ENCODE peak calls at places on chromosome 4, in six cellular contexts. One of them, this sample, is unnamed.

GRCh38 chr4:6663596-6664393 is 23.3 kb downstream of the MRFAP1 start:
- DNase-seq in K562: no peak
- DNase-seq in GM12878: no peak
- DNase-seq in H1: no peak
- DNase-seq in HCT116: no peak
- DNase-seq in HepG2: no peak
- DNase-seq in this sample: no peak

GRCh38 chr4:68218044-68218443 is 27.4 kb downstream of the TMPRSS11B start:
- DNase-seq in H1: no peak
- DNase-seq in HepG2: no peak
- DNase-seq in HCT116: no peak
- DNase-seq in K562: no peak
- DNase-seq in GM12878: no peak
- DNase-seq in this sample: no peak

GRCh38 chr4:41507292-41507933 is 30.5 kb upstream of the LIMCH1 start:
- DNase-seq in H1: no peak
- DNase-seq in GM12878: no peak
- DNase-seq in HCT116: no peak
- DNase-seq in HepG2: no peak
- DNase-seq in K562: no peak
- DNase-seq in this sample: no peak

GRCh38 chr4:122500852-122501501 is 44.5 kb upstream of the IL2 start:
- DNase-seq in GM12878: no peak
- DNase-seq in H1: no peak
- DNase-seq in K562: peak; percentile 30
- DNase-seq in HCT116: no peak
- DNase-seq in HepG2: no peak
- DNase-seq in this sample: no peak

GRCh38 chr4:160136021-160136420 is 1033.1 kb downstream of the RAPGEF2 start:
- DNase-seq in H1: no peak
- DNase-seq in K562: no peak
- DNase-seq in HepG2: no peak
- DNase-seq in GM12878: no peak
- DNase-seq in HCT116: no peak
- DNase-seq in this sample: no peak

GRCh38 chr4:23237771-23238170 is 545.0 kb downstream of the GBA3 start:
- DNase-seq in K562: no peak
- DNase-seq in HCT116: no peak
- DNase-seq in HepG2: no peak
- DNase-seq in H1: no peak
- DNase-seq in GM12878: no peak
- DNase-seq in this sample: no peak

GRCh38 chr4:2832981-2833670 is 10.5 kb upstream of the ADD1 start:
- DNase-seq in HCT116: no peak
- DNase-seq in HepG2: no peak
- DNase-seq in H1: no peak
- DNase-seq in GM12878: no peak
- DNase-seq in K562: no peak
- DNase-seq in this sample: no peak

GRCh38 chr4:96305030-96305429 is 465.1 kb downstream of the PDHA2 start:
- DNase-seq in GM12878: no peak
- DNase-seq in HCT116: no peak
- DNase-seq in K562: no peak
- DNase-seq in HepG2: no peak
- DNase-seq in H1: no peak
- DNase-seq in this sample: no peak

GRCh38 chr4:174946246-174946645 is 28.1 kb downstream of the ADAM29 start:
- DNase-seq in HCT116: no peak
- DNase-seq in HepG2: no peak
- DNase-seq in K562: no peak
- DNase-seq in H1: no peak
- DNase-seq in GM12878: no peak
- DNase-seq in this sample: no peak

GRCh38 chr4:112956458-112956857 is 93.0 kb upstream of the ANK2 start:
- DNase-seq in H1: no peak
- DNase-seq in HCT116: no peak
- DNase-seq in HepG2: no peak
- DNase-seq in GM12878: no peak
- DNase-seq in K562: no peak
- DNase-seq in this sample: no peak

DNA sequence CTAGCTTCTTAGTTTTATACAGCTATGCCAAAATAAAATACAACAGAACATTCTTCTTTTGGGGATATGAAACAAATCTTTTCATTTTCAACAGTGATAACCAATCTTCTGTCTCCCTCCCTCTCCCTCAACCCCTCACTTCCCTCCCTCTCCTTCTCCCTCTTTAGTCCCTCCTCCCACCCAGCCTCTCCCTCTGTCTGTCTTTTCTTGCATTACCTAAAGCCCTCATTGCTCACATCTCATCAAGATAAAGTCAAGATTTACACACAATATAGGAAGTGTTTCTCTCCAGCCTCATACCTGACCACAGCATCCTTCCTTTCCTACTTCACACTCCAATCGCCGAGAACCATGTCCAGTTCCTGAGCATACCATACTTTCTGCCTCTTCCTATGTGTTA is 190.3 kb downstream of the SHROOM3 start:
- DNase-seq in HCT116: no peak
- DNase-seq in HepG2: no peak
- DNase-seq in K562: no peak
- DNase-seq in H1: no peak
- DNase-seq in GM12878: no peak
- DNase-seq in this sample: no peak
- TF ChIP-seq ZNF274 in HCT116: no peak
- TF ChIP-seq ZNF274 in HepG2: no peak
- TF ChIP-seq ZNF274 in K562: no peak
- TF ChIP-seq ZNF274 in H1: no peak
- TF ChIP-seq ZNF274 in GM12878: no peak
- TF ChIP-seq ZNF274 in this sample: no peak

GRCh38 chr4:185470503-185471195 is 884 bp downstream of the CCDC110 start:
- DNase-seq in HCT116: peak; percentile 19
- DNase-seq in HepG2: peak; percentile 4
- DNase-seq in K562: no peak
- DNase-seq in GM12878: no peak
- DNase-seq in H1: no peak
- DNase-seq in this sample: no peak
- H3K9ac ChIP-seq in HCT116: peak overlapping the region; percentile 62
- H3K9ac ChIP-seq in HepG2: no peak overlapping the region
- H3K9ac ChIP-seq in K562: peak overlapping the region; percentile 91
- H3K9ac ChIP-seq in GM12878: peak overlapping the region; percentile 40
- H3K9ac ChIP-seq in H1: no peak overlapping the region
- H3K9ac ChIP-seq in this sample: peak overlapping the region; percentile 56

DNA sequence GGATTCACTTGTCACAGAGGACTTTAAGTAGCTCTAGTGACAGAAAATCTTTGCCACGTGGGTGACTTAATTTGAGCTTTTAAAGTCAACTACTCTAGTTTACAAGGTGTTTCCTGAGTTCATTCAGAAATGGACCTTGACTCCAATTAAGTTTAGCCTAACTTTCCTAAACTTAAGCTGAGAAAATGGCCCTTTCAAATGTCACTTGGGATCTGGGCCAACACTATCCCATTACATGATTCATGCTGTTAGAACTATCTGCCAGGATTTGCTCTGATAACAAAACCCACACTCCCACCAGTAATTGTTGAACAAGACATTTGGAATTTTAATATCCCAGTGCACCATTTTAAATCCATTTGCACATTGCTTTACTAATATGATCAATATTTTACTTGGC is 40.8 kb downstream of the C4orf46 start:
- DNase-seq in H1: no peak
- DNase-seq in GM12878: no peak
- DNase-seq in HepG2: no peak
- DNase-seq in HCT116: no peak
- DNase-seq in K562: no peak
- DNase-seq in this sample: no peak
- TF ChIP-seq ZNF274 in H1: no peak
- TF ChIP-seq ZNF274 in GM12878: no peak
- TF ChIP-seq ZNF274 in HepG2: no peak
- TF ChIP-seq ZNF274 in HCT116: no peak
- TF ChIP-seq ZNF274 in K562: no peak
- TF ChIP-seq ZNF274 in this sample: no peak

GRCh38 chr4:57103051-57103450 is 7.1 kb downstream of the IGFBP7 start:
- DNase-seq in HCT116: no peak
- DNase-seq in H1: no peak
- DNase-seq in K562: no peak
- DNase-seq in HepG2: no peak
- DNase-seq in GM12878: no peak
- DNase-seq in this sample: no peak
- H3K9ac ChIP-seq in HCT116: no peak overlapping the region
- H3K9ac ChIP-seq in H1: no peak overlapping the region
- H3K9ac ChIP-seq in K562: no peak overlapping the region
- H3K9ac ChIP-seq in HepG2: no peak overlapping the region
- H3K9ac ChIP-seq in GM12878: no peak overlapping the region
- H3K9ac ChIP-seq in this sample: no peak overlapping the region

DNA sequence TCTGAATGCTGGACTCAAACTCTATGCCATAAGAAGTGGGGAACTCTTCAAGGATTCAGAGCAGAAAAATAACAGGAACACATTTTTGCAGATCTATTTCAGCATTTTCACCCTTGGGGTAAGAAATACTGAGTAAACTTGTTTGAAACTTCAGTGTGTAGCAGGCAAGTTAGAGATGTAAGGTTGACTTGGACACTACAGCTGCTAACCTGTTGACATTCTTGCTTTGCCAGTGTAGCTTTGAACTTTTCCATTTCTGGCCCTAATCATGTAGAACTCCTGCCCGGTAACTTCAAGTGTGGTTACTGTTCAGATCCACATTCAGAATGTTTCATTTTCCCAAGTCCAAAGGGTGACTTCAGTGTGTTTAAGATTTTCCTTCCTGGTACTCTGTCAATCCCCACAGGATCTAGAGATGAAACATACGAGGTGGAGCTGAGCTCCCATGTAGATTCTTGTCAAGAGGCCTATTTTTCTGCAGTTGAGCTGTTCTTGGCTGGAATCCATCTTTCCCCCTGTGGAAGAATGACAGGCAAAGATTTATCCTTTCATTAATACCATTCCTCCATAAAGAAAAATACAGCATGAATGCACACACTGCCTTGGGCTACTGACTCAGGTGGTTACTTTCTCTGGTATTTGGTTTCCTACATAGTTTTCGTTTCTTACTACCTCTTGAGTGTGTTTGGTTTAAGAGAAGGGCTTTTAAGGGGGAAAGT is 34.1 kb downstream of the FHDC1 start:
- DNase-seq in GM12878: no peak
- DNase-seq in K562: no peak
- DNase-seq in HepG2: no peak
- DNase-seq in H1: no peak
- DNase-seq in HCT116: no peak
- DNase-seq in this sample: no peak
- TF ChIP-seq ZNF274 in GM12878: no peak
- TF ChIP-seq ZNF274 in K562: no peak
- TF ChIP-seq ZNF274 in HepG2: no peak
- TF ChIP-seq ZNF274 in H1: no peak
- TF ChIP-seq ZNF274 in HCT116: no peak
- TF ChIP-seq ZNF274 in this sample: no peak

DNA sequence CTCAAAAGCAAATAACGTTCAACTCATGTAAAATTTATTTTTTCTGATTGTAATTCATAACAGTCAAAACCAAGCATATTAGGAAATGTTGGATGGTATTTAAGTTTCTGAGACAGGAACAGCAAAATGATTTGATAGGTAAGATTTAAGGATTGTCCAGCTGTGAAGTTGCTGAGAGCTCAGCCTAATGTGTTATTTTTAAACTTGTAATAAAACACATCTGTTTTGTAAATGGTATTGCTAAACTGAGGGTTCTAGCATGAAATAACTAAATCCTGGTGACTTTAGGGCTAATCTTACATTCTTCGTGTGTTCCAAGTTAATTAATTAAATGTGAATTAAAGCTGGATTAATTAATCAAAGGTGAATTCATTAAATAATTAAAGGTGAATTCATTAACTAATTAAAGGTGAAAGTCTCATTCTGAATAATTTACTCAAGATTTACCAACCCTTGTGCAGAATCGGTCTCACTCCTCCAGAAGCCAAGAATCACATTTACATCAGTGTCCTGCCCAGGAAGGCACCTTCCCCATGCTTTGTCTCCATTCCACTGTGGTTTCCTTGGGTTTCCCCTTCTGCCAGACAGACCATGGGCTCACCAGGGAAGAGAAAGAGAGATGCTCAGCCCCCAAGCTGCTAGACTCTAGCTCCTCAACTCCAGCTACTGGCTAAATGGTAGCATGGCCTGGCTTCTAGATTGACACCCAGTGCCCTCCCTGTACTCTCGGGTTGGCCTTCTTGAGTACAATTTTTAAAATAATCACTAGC is 13.2 kb downstream of the TLR10 start:
- DNase-seq in GM12878: no peak
- DNase-seq in HepG2: no peak
- DNase-seq in HCT116: no peak
- DNase-seq in K562: no peak
- DNase-seq in H1: no peak
- DNase-seq in this sample: no peak
- H3K9ac ChIP-seq in GM12878: peak overlapping the region; percentile 12
- H3K9ac ChIP-seq in HepG2: no peak overlapping the region
- H3K9ac ChIP-seq in HCT116: no peak overlapping the region
- H3K9ac ChIP-seq in K562: no peak overlapping the region
- H3K9ac ChIP-seq in H1: no peak overlapping the region
- H3K9ac ChIP-seq in this sample: no peak overlapping the region